ENCODE peak calls at places on chromosomes 6 and 20, in nine cellular contexts. One of them, this sample, is unnamed.

GRCh38 chr6:163694988-163695942 is 280.7 kb downstream of the QKI start:
- DNase-seq in HFFc6: no peak
- DNase-seq in dorsolateral prefrontal cortex: no peak
- DNase-seq in heart left ventricle: no peak
- DNase-seq in AG04450: no peak
- DNase-seq in suprapubic skin: no peak
- DNase-seq in neural crest cell: no peak
- DNase-seq in fibroblast of pulmonary artery: no peak
- DNase-seq in adrenal gland: no peak
- DNase-seq in this sample: no peak

GRCh38 chr20:25203089-25203488 is 7.6 kb downstream of the ENTPD6 start:
- DNase-seq in heart left ventricle: no peak
- DNase-seq in fibroblast of pulmonary artery: no peak
- DNase-seq in neural crest cell: no peak
- DNase-seq in suprapubic skin: no peak
- DNase-seq in HFFc6: no peak
- DNase-seq in adrenal gland: no peak
- DNase-seq in AG04450: no peak
- DNase-seq in dorsolateral prefrontal cortex: no peak
- DNase-seq in this sample: no peak

GRCh38 chr6:33931799-33932198 is 128.0 kb upstream of the MLN start:
- DNase-seq in fibroblast of pulmonary artery: no peak
- DNase-seq in suprapubic skin: no peak
- DNase-seq in HFFc6: no peak
- DNase-seq in neural crest cell: no peak
- DNase-seq in heart left ventricle: no peak
- DNase-seq in dorsolateral prefrontal cortex: no peak
- DNase-seq in adrenal gland: no peak
- DNase-seq in AG04450: no peak
- DNase-seq in this sample: no peak

GRCh38 chr6:116271309-116271708 is 8.4 kb downstream of the TSPYL1 start:
- DNase-seq in AG04450: no peak
- DNase-seq in suprapubic skin: no peak
- DNase-seq in fibroblast of pulmonary artery: no peak
- DNase-seq in HFFc6: no peak
- DNase-seq in neural crest cell: no peak
- DNase-seq in adrenal gland: no peak
- DNase-seq in heart left ventricle: no peak
- DNase-seq in dorsolateral prefrontal cortex: no peak
- DNase-seq in this sample: no peak

GRCh38 chr6:24865161-24865560 is 66.4 kb upstream of the ARMH2 start:
- DNase-seq in AG04450: no peak
- DNase-seq in dorsolateral prefrontal cortex: no peak
- DNase-seq in suprapubic skin: no peak
- DNase-seq in adrenal gland: no peak
- DNase-seq in heart left ventricle: no peak
- DNase-seq in fibroblast of pulmonary artery: no peak
- DNase-seq in HFFc6: no peak
- DNase-seq in neural crest cell: no peak
- DNase-seq in this sample: no peak

GRCh38 chr6:64428186-64428585 is 792.6 kb downstream of the PHF3 start:
- DNase-seq in heart left ventricle: no peak
- DNase-seq in neural crest cell: no peak
- DNase-seq in fibroblast of pulmonary artery: peak
- DNase-seq in AG04450: no peak
- DNase-seq in suprapubic skin: no peak
- DNase-seq in HFFc6: no peak
- DNase-seq in dorsolateral prefrontal cortex: no peak
- DNase-seq in adrenal gland: no peak
- DNase-seq in this sample: no peak

GRCh38 chr6:123806561-123806960 is 2.9 kb downstream of the NKAIN2 start:
- DNase-seq in fibroblast of pulmonary artery: no peak
- DNase-seq in adrenal gland: no peak
- DNase-seq in AG04450: no peak
- DNase-seq in neural crest cell: no peak
- DNase-seq in suprapubic skin: no peak
- DNase-seq in HFFc6: no peak
- DNase-seq in heart left ventricle: no peak
- DNase-seq in dorsolateral prefrontal cortex: no peak
- DNase-seq in this sample: no peak

GRCh38 chr6:126040826-126041225 is 54.5 kb downstream of the TRMT11 start:
- DNase-seq in suprapubic skin: no peak
- DNase-seq in heart left ventricle: no peak
- DNase-seq in neural crest cell: no peak
- DNase-seq in dorsolateral prefrontal cortex: no peak
- DNase-seq in HFFc6: peak
- DNase-seq in adrenal gland: no peak
- DNase-seq in fibroblast of pulmonary artery: peak
- DNase-seq in AG04450: no peak
- DNase-seq in this sample: no peak

GRCh38 chr6:704037-704436 is 11.1 kb upstream of the EXOC2 start:
- DNase-seq in HFFc6: no peak
- DNase-seq in dorsolateral prefrontal cortex: no peak
- DNase-seq in AG04450: no peak
- DNase-seq in neural crest cell: no peak
- DNase-seq in fibroblast of pulmonary artery: no peak
- DNase-seq in heart left ventricle: no peak
- DNase-seq in suprapubic skin: no peak
- DNase-seq in adrenal gland: no peak
- DNase-seq in this sample: no peak

GRCh38 chr6:78525961-78526360 is 341.4 kb upstream of the IRAK1BP1 start:
- DNase-seq in heart left ventricle: no peak
- DNase-seq in dorsolateral prefrontal cortex: no peak
- DNase-seq in AG04450: no peak
- DNase-seq in neural crest cell: no peak
- DNase-seq in fibroblast of pulmonary artery: no peak
- DNase-seq in suprapubic skin: no peak
- DNase-seq in HFFc6: no peak
- DNase-seq in adrenal gland: no peak
- DNase-seq in this sample: no peak
- TF ChIP-seq CTCF in heart left ventricle: no peak
- TF ChIP-seq CTCF in dorsolateral prefrontal cortex: no peak
- TF ChIP-seq CTCF in AG04450: no peak
- TF ChIP-seq CTCF in neural crest cell: no peak
- TF ChIP-seq CTCF in fibroblast of pulmonary artery: no peak
- TF ChIP-seq CTCF in suprapubic skin: no peak
- TF ChIP-seq CTCF in HFFc6: no peak
- TF ChIP-seq CTCF in adrenal gland: no peak
- TF ChIP-seq CTCF in this sample: no peak

GRCh38 chr20:11970243-11970836 is 52.6 kb downstream of the BTBD3 start:
- DNase-seq in neural crest cell: no peak
- DNase-seq in heart left ventricle: no peak
- DNase-seq in AG04450: no peak
- DNase-seq in adrenal gland: no peak
- DNase-seq in suprapubic skin: no peak
- DNase-seq in HFFc6: no peak
- DNase-seq in dorsolateral prefrontal cortex: no peak
- DNase-seq in fibroblast of pulmonary artery: no peak
- DNase-seq in this sample: no peak

DNA sequence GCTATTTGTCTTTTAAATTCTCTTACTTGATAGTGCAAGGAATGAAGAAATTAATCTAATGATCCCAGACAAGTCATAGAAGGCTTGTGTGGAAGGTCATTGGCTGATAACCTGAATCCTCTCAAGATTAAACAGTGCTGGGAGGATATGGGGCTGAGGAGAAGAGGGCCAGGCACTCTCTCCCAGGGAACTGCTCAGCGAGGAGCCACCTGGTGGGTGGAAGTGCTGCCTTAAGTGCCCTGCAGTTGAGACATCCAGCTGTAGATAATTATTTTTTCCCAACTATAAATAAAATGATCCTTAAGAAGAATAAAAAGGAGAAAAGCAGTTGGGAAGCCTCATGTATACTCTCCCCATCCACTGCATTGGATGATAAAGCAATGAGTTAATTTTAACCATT is 47.9 kb downstream of the BTBD3 start:
- DNase-seq in HFFc6: no peak
- DNase-seq in dorsolateral prefrontal cortex: no peak
- DNase-seq in adrenal gland: no peak
- DNase-seq in AG04450: no peak
- DNase-seq in suprapubic skin: no peak
- DNase-seq in neural crest cell: no peak
- DNase-seq in heart left ventricle: no peak
- DNase-seq in fibroblast of pulmonary artery: no peak
- DNase-seq in this sample: no peak
- TF ChIP-seq CTCF in HFFc6: peak
- TF ChIP-seq CTCF in dorsolateral prefrontal cortex: no peak
- TF ChIP-seq CTCF in adrenal gland: no peak
- TF ChIP-seq CTCF in AG04450: peak
- TF ChIP-seq CTCF in suprapubic skin: no peak
- TF ChIP-seq CTCF in neural crest cell: no peak
- TF ChIP-seq CTCF in heart left ventricle: no peak
- TF ChIP-seq CTCF in fibroblast of pulmonary artery: no peak
- TF ChIP-seq CTCF in this sample: no peak

GRCh38 chr20:8663424-8663823 is 405.5 kb upstream of the PLCB4 start:
- DNase-seq in HFFc6: no peak
- DNase-seq in dorsolateral prefrontal cortex: no peak
- DNase-seq in neural crest cell: no peak
- DNase-seq in suprapubic skin: no peak
- DNase-seq in AG04450: no peak
- DNase-seq in heart left ventricle: no peak
- DNase-seq in fibroblast of pulmonary artery: no peak
- DNase-seq in adrenal gland: no peak
- DNase-seq in this sample: no peak
- TF ChIP-seq CTCF in HFFc6: no peak
- TF ChIP-seq CTCF in dorsolateral prefrontal cortex: no peak
- TF ChIP-seq CTCF in neural crest cell: no peak
- TF ChIP-seq CTCF in suprapubic skin: no peak
- TF ChIP-seq CTCF in AG04450: no peak
- TF ChIP-seq CTCF in heart left ventricle: no peak
- TF ChIP-seq CTCF in fibroblast of pulmonary artery: no peak
- TF ChIP-seq CTCF in adrenal gland: no peak
- TF ChIP-seq CTCF in this sample: no peak

GRCh38 chr6:137845460-137845859 is 21.6 kb upstream of the TNFAIP3 start:
- DNase-seq in heart left ventricle: no peak
- DNase-seq in adrenal gland: no peak
- DNase-seq in AG04450: no peak
- DNase-seq in suprapubic skin: no peak
- DNase-seq in HFFc6: peak
- DNase-seq in neural crest cell: no peak
- DNase-seq in fibroblast of pulmonary artery: no peak
- DNase-seq in dorsolateral prefrontal cortex: no peak
- DNase-seq in this sample: no peak
- TF ChIP-seq CTCF in heart left ventricle: no peak
- TF ChIP-seq CTCF in adrenal gland: no peak
- TF ChIP-seq CTCF in AG04450: peak
- TF ChIP-seq CTCF in suprapubic skin: no peak
- TF ChIP-seq CTCF in HFFc6: peak
- TF ChIP-seq CTCF in neural crest cell: no peak
- TF ChIP-seq CTCF in fibroblast of pulmonary artery: peak
- TF ChIP-seq CTCF in dorsolateral prefrontal cortex: no peak
- TF ChIP-seq CTCF in this sample: no peak

GRCh38 chr6:85008311-85009015 is 244.1 kb upstream of the TBX18 start:
- DNase-seq in adrenal gland: no peak
- DNase-seq in neural crest cell: no peak
- DNase-seq in suprapubic skin: no peak
- DNase-seq in fibroblast of pulmonary artery: peak
- DNase-seq in HFFc6: peak
- DNase-seq in heart left ventricle: no peak
- DNase-seq in dorsolateral prefrontal cortex: no peak
- DNase-seq in AG04450: no peak
- DNase-seq in this sample: no peak

GRCh38 chr6:85004283-85005010 is 240.0 kb upstream of the TBX18 start:
- DNase-seq in fibroblast of pulmonary artery: peak
- DNase-seq in dorsolateral prefrontal cortex: no peak
- DNase-seq in adrenal gland: no peak
- DNase-seq in suprapubic skin: no peak
- DNase-seq in heart left ventricle: no peak
- DNase-seq in neural crest cell: no peak
- DNase-seq in AG04450: no peak
- DNase-seq in HFFc6: no peak
- DNase-seq in this sample: no peak

GRCh38 chr6:85002847-85003246 is 238.4 kb upstream of the TBX18 start:
- DNase-seq in fibroblast of pulmonary artery: no peak
- DNase-seq in HFFc6: no peak
- DNase-seq in dorsolateral prefrontal cortex: no peak
- DNase-seq in neural crest cell: no peak
- DNase-seq in suprapubic skin: no peak
- DNase-seq in heart left ventricle: no peak
- DNase-seq in adrenal gland: no peak
- DNase-seq in AG04450: no peak
- DNase-seq in this sample: no peak

GRCh38 chr6:85005494-85005893 is 241.1 kb upstream of the TBX18 start:
- DNase-seq in heart left ventricle: no peak
- DNase-seq in suprapubic skin: no peak
- DNase-seq in AG04450: no peak
- DNase-seq in dorsolateral prefrontal cortex: no peak
- DNase-seq in fibroblast of pulmonary artery: no peak
- DNase-seq in adrenal gland: no peak
- DNase-seq in HFFc6: no peak
- DNase-seq in neural crest cell: no peak
- DNase-seq in this sample: no peak

DNA sequence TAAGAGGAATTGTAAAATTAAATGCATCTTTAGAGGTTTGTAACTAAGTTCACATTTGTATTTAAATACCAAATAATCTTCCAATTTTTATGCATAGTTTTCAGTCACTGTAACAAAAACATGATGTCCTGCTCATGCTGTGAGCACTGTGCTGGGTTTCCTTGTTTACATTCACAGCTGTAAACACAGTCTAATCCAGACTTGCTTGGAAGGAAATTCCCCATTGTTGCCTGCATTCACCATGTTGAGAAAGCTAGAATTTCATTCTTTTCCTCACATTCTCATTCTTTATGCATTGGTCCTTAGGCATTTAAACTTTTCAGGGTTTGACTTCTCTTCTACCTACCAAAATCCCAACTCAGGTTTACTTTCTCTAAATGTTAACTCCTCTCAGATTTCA is 242.0 kb upstream of the TBX18 start:
- DNase-seq in AG04450: no peak
- DNase-seq in suprapubic skin: no peak
- DNase-seq in neural crest cell: no peak
- DNase-seq in adrenal gland: no peak
- DNase-seq in heart left ventricle: no peak
- DNase-seq in dorsolateral prefrontal cortex: no peak
- DNase-seq in HFFc6: no peak
- DNase-seq in fibroblast of pulmonary artery: peak
- DNase-seq in this sample: no peak
- TF ChIP-seq CTCF in AG04450: no peak
- TF ChIP-seq CTCF in suprapubic skin: no peak
- TF ChIP-seq CTCF in neural crest cell: no peak
- TF ChIP-seq CTCF in adrenal gland: no peak
- TF ChIP-seq CTCF in heart left ventricle: no peak
- TF ChIP-seq CTCF in dorsolateral prefrontal cortex: no peak
- TF ChIP-seq CTCF in HFFc6: no peak
- TF ChIP-seq CTCF in fibroblast of pulmonary artery: no peak
- TF ChIP-seq CTCF in this sample: no peak

GRCh38 chr6:140980265-140980887 is 1152.3 kb upstream of the GJE1 start:
- DNase-seq in adrenal gland: no peak
- DNase-seq in heart left ventricle: no peak
- DNase-seq in neural crest cell: no peak
- DNase-seq in AG04450: no peak
- DNase-seq in dorsolateral prefrontal cortex: no peak
- DNase-seq in fibroblast of pulmonary artery: peak
- DNase-seq in suprapubic skin: no peak
- DNase-seq in HFFc6: peak
- DNase-seq in this sample: no peak
- TF ChIP-seq CTCF in adrenal gland: no peak
- TF ChIP-seq CTCF in heart left ventricle: peak
- TF ChIP-seq CTCF in neural crest cell: no peak
- TF ChIP-seq CTCF in AG04450: peak
- TF ChIP-seq CTCF in dorsolateral prefrontal cortex: no peak
- TF ChIP-seq CTCF in fibroblast of pulmonary artery: peak
- TF ChIP-seq CTCF in suprapubic skin: no peak
- TF ChIP-seq CTCF in HFFc6: peak
- TF ChIP-seq CTCF in this sample: no peak

GRCh38 chr6:13278184-13278583 is 50.2 kb downstream of the TBC1D7 start:
- DNase-seq in AG04450: no peak
- DNase-seq in neural crest cell: no peak
- DNase-seq in dorsolateral prefrontal cortex: no peak
- DNase-seq in fibroblast of pulmonary artery: no peak
- DNase-seq in heart left ventricle: no peak
- DNase-seq in adrenal gland: no peak
- DNase-seq in HFFc6: no peak
- DNase-seq in suprapubic skin: no peak
- DNase-seq in this sample: no peak
- TF ChIP-seq CTCF in AG04450: no peak
- TF ChIP-seq CTCF in neural crest cell: peak
- TF ChIP-seq CTCF in dorsolateral prefrontal cortex: no peak
- TF ChIP-seq CTCF in fibroblast of pulmonary artery: no peak
- TF ChIP-seq CTCF in heart left ventricle: peak
- TF ChIP-seq CTCF in adrenal gland: no peak
- TF ChIP-seq CTCF in HFFc6: peak
- TF ChIP-seq CTCF in suprapubic skin: no peak
- TF ChIP-seq CTCF in this sample: no peak